ENCODE peak calls at places on chromosomes 6 and 20, in four cellular contexts. I, K, G and O are unnamed samples.

GRCh38 chr6:8017276-8017701 is 46.9 kb downstream of the BLOC1S5 start:
- DNase-seq in K (no peak), I (no peak), G (no peak), O (no peak)

GRCh38 chr20:58911970-58912369 is 59.5 kb downstream of the GNAS start:
- DNase-seq in K (no peak), I (no peak), G (no peak), O (no peak)

GRCh38 chr20:49279677-49280462 is 2.0 kb upstream of the ZNFX1 start:
- DNase-seq in I (no peak), K (no peak), G (no peak), O (no peak)

GRCh38 chr20:44709797-44710196 is 5.4 kb upstream of the CCN5 start:
- DNase-seq in K (no peak), I (no peak), G (no peak), O (no peak)

GRCh38 chr6:125008261-125008671 is 46.0 kb downstream of the RNF217 start:
- DNase-seq in K (no peak), G (no peak), I (no peak), O (no peak)

GRCh38 chr6:109428889-109429477 is 11.4 kb downstream of the PPIL6 start:
- DNase-seq in I (peak; percentile 80), G (no peak), K (no peak), O (no peak)

GRCh38 chr6:114989279-114989964 is 646.6 kb upstream of the HS3ST5 start:
- DNase-seq in G (no peak), K (no peak), I (no peak), O (no peak)

GRCh38 chr6:88569959-88570358 is 393.5 kb downstream of the RNGTT start:
- DNase-seq in I (no peak), G (no peak), K (no peak), O (no peak)

GRCh38 chr6:29589423-29590048 is 4.6 kb downstream of the OR2H2 start:
- DNase-seq in G (peak; percentile 74), K (peak; percentile 75), I (peak; percentile 57), O (peak; percentile 40)

GRCh38 chr6:164929155-164929977 is 380.0 kb downstream of the C6orf118 start:
- DNase-seq in G (no peak), K (no peak), I (no peak), O (no peak)

GRCh38 chr6:153334121-153334520 is 203.0 kb upstream of the RGS17 start:
- DNase-seq in I (no peak), K (no peak), G (no peak), O (no peak)

GRCh38 chr6:44505751-44506150 is 118.2 kb downstream of the CDC5L start:
- DNase-seq in G (no peak), K (peak; percentile 16), I (no peak), O (no peak)

GRCh38 chr20:49906101-49906604 is 9.2 kb downstream of the SPATA2 start:
- DNase-seq in K (no peak), G (peak; percentile 37), I (no peak), O (no peak)

GRCh38 chr20:34529742-34530141 is 13.5 kb downstream of the DYNLRB1 start:
- DNase-seq in I (no peak), G (no peak), K (no peak), O (no peak)

GRCh38 chr6:35706468-35706867 is 17.8 kb upstream of the FKBP5 start:
- DNase-seq in K (no peak), I (no peak), G (no peak), O (no peak)

GRCh38 chr6:144351338-144351737 is 66.2 kb downstream of the UTRN start:
- DNase-seq in I (no peak), G (no peak), K (no peak), O (no peak)

GRCh38 chr6:130473886-130474285 is 108.1 kb downstream of the TMEM200A start:
- DNase-seq in I (no peak), G (no peak), K (no peak), O (no peak)

GRCh38 chr6:131135244-131136020 is at the start of gene AKAP7:
- DNase-seq in G (peak; percentile 75), I (peak; percentile 67), K (peak; percentile 90), O (peak; percentile 64)

GRCh38 chr6:6952484-6952883 is 155.3 kb upstream of the RREB1 start:
- DNase-seq in I (no peak), G (no peak), K (no peak), O (no peak)

GRCh38 chr20:44983095-44983674 is 16.9 kb downstream of the STK4 start:
- DNase-seq in G (no peak), K (no peak), I (no peak), O (no peak)

GRCh38 chr6:10414766-10415592 is at the start of gene TFAP2A:
- DNase-seq in I (no peak), K (peak; percentile 78), G (no peak), O (no peak)

GRCh38 chr20:3889489-3890409 is 562 bp downstream of the PANK2 start:
- DNase-seq in G (peak; percentile 72), K (peak; percentile 53), I (peak; percentile 53), O (peak; percentile 33)

GRCh38 chr6:11609324-11610071 is 71.9 kb downstream of the TMEM170B start:
- DNase-seq in I (peak; percentile 99), K (no peak), G (no peak), O (no peak)

GRCh38 chr6:100472674-100473073 is 8.0 kb upstream of the SIM1 start:
- DNase-seq in G (no peak), K (no peak), I (no peak), O (no peak)

GRCh38 chr6:83051386-83052172 is 14.1 kb downstream of the UBE3D start:
- DNase-seq in I (peak; percentile 52), K (no peak), G (no peak), O (no peak)

GRCh38 chr6:158837684-158838625 is 18.8 kb upstream of the EZR start:
- DNase-seq in K (no peak), I (no peak), G (no peak), O (no peak)

GRCh38 chr6:31572041-31572911 is at the start of gene LTA:
- DNase-seq in I (no peak), G (no peak), K (no peak), O (no peak)

GRCh38 chr20:47795214-47795667 is 10.0 kb upstream of the SULF2 start:
- DNase-seq in G (no peak), I (no peak), K (no peak), O (no peak)

GRCh38 chr6:110658621-110659211 is 156.6 kb downstream of the CDK19 start:
- DNase-seq in K (no peak), G (no peak), I (no peak), O (no peak)

GRCh38 chr6:93468291-93468690 is 48.9 kb upstream of the EPHA7 start:
- DNase-seq in G (no peak), I (no peak), K (no peak), O (no peak)

GRCh38 chr20:44112456-44112855 is 74.5 kb downstream of the JPH2 start:
- DNase-seq in K (no peak), G (no peak), I (no peak), O (no peak)

GRCh38 chr6:101085327-101085726 is 204.2 kb upstream of the ASCC3 start:
- DNase-seq in K (no peak), G (no peak), I (no peak), O (no peak)

GRCh38 chr6:163708459-163708858 is 293.9 kb downstream of the QKI start:
- DNase-seq in I (no peak), G (no peak), K (no peak), O (no peak)

GRCh38 chr20:63273635-63274380 is 1.2 kb downstream of the ARFGAP1 start:
- DNase-seq in I (peak; percentile 29), G (peak; percentile 55), K (no peak), O (peak; percentile 82)
- H4K20me1 ChIP-seq in I (no peaks in the 10 kb centered on the region), G (peaks cover 28% of the 10 kb centered on the region), K (peaks cover 18% of the 10 kb centered on the region), O (peaks cover 33% of the 10 kb centered on the region)

GRCh38 chr20:5362771-5363170 is 46.0 kb upstream of the PROKR2 start:
- DNase-seq in I (no peak), K (no peak), G (no peak), O (peak; percentile 65)

GRCh38 chr20:5364997-5365597 is 48.3 kb upstream of the PROKR2 start:
- DNase-seq in K (no peak), G (no peak), I (no peak), O (no peak)

GRCh38 chr20:5369622-5370021 is 52.9 kb upstream of the PROKR2 start:
- DNase-seq in I (no peak), K (no peak), G (no peak), O (no peak)

GRCh38 chr20:5361176-5361575 is 44.4 kb upstream of the PROKR2 start:
- DNase-seq in K (no peak), I (no peak), G (no peak), O (no peak)

DNA sequence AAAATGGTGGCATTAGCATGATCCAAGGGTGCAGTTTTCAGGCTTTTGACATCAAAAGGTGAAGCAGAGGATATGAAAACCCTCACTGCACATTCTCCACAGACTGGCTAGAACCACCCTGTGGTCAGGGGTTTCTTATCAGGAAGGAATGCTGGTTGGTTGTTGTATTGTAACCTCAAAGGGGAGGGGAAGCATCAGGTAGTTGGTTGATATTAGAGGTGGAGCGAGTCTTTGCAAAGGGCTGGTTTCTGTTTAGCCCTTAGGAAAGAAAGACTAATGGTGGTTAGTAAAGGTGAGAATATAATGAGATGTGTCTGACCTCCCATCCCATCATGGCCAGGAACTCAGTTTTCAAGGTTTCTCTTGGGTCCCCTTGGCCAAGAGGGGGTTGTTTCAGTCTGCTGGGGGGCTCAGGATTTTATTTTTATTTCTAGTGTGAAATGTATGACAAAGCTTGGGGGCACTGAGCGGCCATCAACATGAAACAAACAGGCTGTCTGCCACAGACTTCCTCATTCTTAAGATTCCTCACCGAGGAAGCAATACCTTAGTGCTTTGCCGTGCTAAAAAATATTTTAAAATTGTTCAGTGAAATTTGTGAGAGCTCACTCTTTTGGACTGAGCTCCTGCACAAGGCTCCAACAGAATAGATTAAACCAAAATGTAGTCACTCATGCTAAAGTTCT is 47.5 kb upstream of the PROKR2 start:
- DNase-seq in G (no peak), K (no peak), I (no peak), O (no peak)
- TF ChIP-seq JUN in G (no peak), K (no peak), I (no peak), O (no peak)

DNA sequence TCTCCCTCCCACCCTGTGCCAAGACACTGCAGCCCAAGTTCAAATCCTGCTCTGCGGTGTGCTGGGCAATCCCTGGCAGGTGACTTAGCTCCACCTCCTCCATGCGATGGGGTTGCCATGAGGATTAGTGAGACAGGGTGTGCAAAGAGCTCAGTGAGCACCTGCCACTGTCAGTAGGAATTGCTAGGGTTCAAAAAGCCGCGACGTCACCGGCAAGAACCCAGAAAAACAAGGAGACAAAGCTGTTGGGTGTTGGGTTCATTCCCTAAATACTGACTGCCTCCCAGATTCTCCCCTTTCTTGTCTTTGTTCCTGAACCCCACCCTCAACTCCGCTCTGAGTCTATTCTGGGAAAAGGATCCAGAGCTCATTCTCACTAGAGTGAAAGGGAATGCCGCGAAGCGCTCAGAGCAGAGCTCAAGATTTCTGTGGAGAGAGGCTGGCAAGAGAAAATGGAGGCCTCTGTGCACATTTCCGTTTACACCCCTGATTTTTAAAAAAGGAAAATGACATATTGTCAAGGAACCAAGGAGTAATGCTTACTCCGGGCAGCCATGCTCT is 13.3 kb downstream of the PMEPA1 start:
- DNase-seq in I (no peak), G (no peak), K (no peak), O (no peak)
- H4K20me1 ChIP-seq in I (peaks cover 3% of the 10 kb centered on the region), G (peaks cover 19% of the 10 kb centered on the region), K (peaks cover 28% of the 10 kb centered on the region), O (no peaks in the 10 kb centered on the region)

GRCh38 chr6:170296746-170297576 is 6.1 kb upstream of the DLL1 start:
- DNase-seq in I (no peak), K (peak; percentile 63), G (no peak), O (no peak)
- TF ChIP-seq JUN in I (no peak), K (no peak), G (no peak), O (no peak)

GRCh38 chr6:42279144-42279781 is 61.6 kb upstream of the MRPS10 start:
- DNase-seq in G (no peak), I (no peak), K (no peak), O (no peak)
- H4K20me1 ChIP-seq in G (no peaks in the 10 kb centered on the region), I (no peaks in the 10 kb centered on the region), K (no peaks in the 10 kb centered on the region), O (no peaks in the 10 kb centered on the region)